ENCODE peak calls at places on chromosomes 6 and 20, in eight cellular contexts. One of them, this sample, is unnamed.

GRCh38 chr20:1626528-1627192 is 6.9 kb upstream of the SIRPB1 start:
- DNase-seq in NCI-H748 treated with DMSO at 0.1 percent for 48 hours: no peak
- DNase-seq in epithelial cell of esophagus: no peak
- DNase-seq in T-helper 2 cell: no peak
- DNase-seq in right cardiac atrium: no peak
- DNase-seq in activated CD4-positive, alpha-beta T cell treated with anti-CD3 and anti-CD28 coated beads, Interleukin-2, amount 50 U/mL, for 4 hours: no peak
- DNase-seq in CD8-positive, alpha-beta T cell: no peak
- DNase-seq in Caco-2: no peak
- DNase-seq in this sample: no peak

GRCh38 chr20:1652960-1653359 is 4.6 kb downstream of the SIRPG start:
- DNase-seq in Caco-2: no peak
- DNase-seq in CD8-positive, alpha-beta T cell: no peak
- DNase-seq in right cardiac atrium: no peak
- DNase-seq in NCI-H748 treated with DMSO at 0.1 percent for 48 hours: no peak
- DNase-seq in epithelial cell of esophagus: no peak
- DNase-seq in T-helper 2 cell: no peak
- DNase-seq in activated CD4-positive, alpha-beta T cell treated with anti-CD3 and anti-CD28 coated beads, Interleukin-2, amount 50 U/mL, for 4 hours: no peak
- DNase-seq in this sample: no peak

GRCh38 chr6:144449911-144450690 is 165.0 kb downstream of the UTRN start:
- DNase-seq in T-helper 2 cell: no peak
- DNase-seq in NCI-H748 treated with DMSO at 0.1 percent for 48 hours: no peak
- DNase-seq in Caco-2: no peak
- DNase-seq in right cardiac atrium: no peak
- DNase-seq in CD8-positive, alpha-beta T cell: no peak
- DNase-seq in epithelial cell of esophagus: no peak
- DNase-seq in activated CD4-positive, alpha-beta T cell treated with anti-CD3 and anti-CD28 coated beads, Interleukin-2, amount 50 U/mL, for 4 hours: no peak
- DNase-seq in this sample: no peak

GRCh38 chr6:40535105-40535783 is 51.9 kb downstream of the LRFN2 start:
- DNase-seq in activated CD4-positive, alpha-beta T cell treated with anti-CD3 and anti-CD28 coated beads, Interleukin-2, amount 50 U/mL, for 4 hours: no peak
- DNase-seq in T-helper 2 cell: no peak
- DNase-seq in Caco-2: peak; percentile 40
- DNase-seq in right cardiac atrium: no peak
- DNase-seq in epithelial cell of esophagus: no peak
- DNase-seq in CD8-positive, alpha-beta T cell: no peak
- DNase-seq in NCI-H748 treated with DMSO at 0.1 percent for 48 hours: no peak
- DNase-seq in this sample: no peak

GRCh38 chr6:35165630-35166071 is 24.5 kb upstream of the TCP11 start:
- DNase-seq in epithelial cell of esophagus: peak; percentile 94
- DNase-seq in Caco-2: no peak
- DNase-seq in NCI-H748 treated with DMSO at 0.1 percent for 48 hours: peak; percentile 37
- DNase-seq in activated CD4-positive, alpha-beta T cell treated with anti-CD3 and anti-CD28 coated beads, Interleukin-2, amount 50 U/mL, for 4 hours: no peak
- DNase-seq in CD8-positive, alpha-beta T cell: no peak
- DNase-seq in T-helper 2 cell: no peak
- DNase-seq in right cardiac atrium: no peak
- DNase-seq in this sample: no peak

GRCh38 chr6:49541210-49541724 is 9.2 kb upstream of the C6orf141 start:
- DNase-seq in T-helper 2 cell: no peak
- DNase-seq in NCI-H748 treated with DMSO at 0.1 percent for 48 hours: peak; percentile 47
- DNase-seq in activated CD4-positive, alpha-beta T cell treated with anti-CD3 and anti-CD28 coated beads, Interleukin-2, amount 50 U/mL, for 4 hours: no peak
- DNase-seq in Caco-2: no peak
- DNase-seq in epithelial cell of esophagus: peak; percentile 92
- DNase-seq in CD8-positive, alpha-beta T cell: no peak
- DNase-seq in right cardiac atrium: no peak
- DNase-seq in this sample: no peak

GRCh38 chr6:69624944-69625343 is 171.9 kb downstream of the LMBRD1 start:
- DNase-seq in Caco-2: no peak
- DNase-seq in epithelial cell of esophagus: peak; percentile 7
- DNase-seq in CD8-positive, alpha-beta T cell: no peak
- DNase-seq in T-helper 2 cell: no peak
- DNase-seq in right cardiac atrium: no peak
- DNase-seq in activated CD4-positive, alpha-beta T cell treated with anti-CD3 and anti-CD28 coated beads, Interleukin-2, amount 50 U/mL, for 4 hours: no peak
- DNase-seq in NCI-H748 treated with DMSO at 0.1 percent for 48 hours: no peak
- DNase-seq in this sample: no peak

GRCh38 chr20:63061051-63061531 is 54.3 kb upstream of the BHLHE23 start:
- DNase-seq in CD8-positive, alpha-beta T cell: no peak
- DNase-seq in right cardiac atrium: no peak
- DNase-seq in epithelial cell of esophagus: no peak
- DNase-seq in T-helper 2 cell: no peak
- DNase-seq in Caco-2: peak; percentile 39
- DNase-seq in NCI-H748 treated with DMSO at 0.1 percent for 48 hours: no peak
- DNase-seq in activated CD4-positive, alpha-beta T cell treated with anti-CD3 and anti-CD28 coated beads, Interleukin-2, amount 50 U/mL, for 4 hours: no peak
- DNase-seq in this sample: peak; percentile 34

GRCh38 chr6:155695495-155695894 is 239.9 kb upstream of the NOX3 start:
- DNase-seq in right cardiac atrium: no peak
- DNase-seq in NCI-H748 treated with DMSO at 0.1 percent for 48 hours: no peak
- DNase-seq in activated CD4-positive, alpha-beta T cell treated with anti-CD3 and anti-CD28 coated beads, Interleukin-2, amount 50 U/mL, for 4 hours: no peak
- DNase-seq in epithelial cell of esophagus: no peak
- DNase-seq in Caco-2: no peak
- DNase-seq in CD8-positive, alpha-beta T cell: no peak
- DNase-seq in T-helper 2 cell: no peak
- DNase-seq in this sample: no peak

GRCh38 chr6:155414049-155414448 is 41.6 kb downstream of the NOX3 start:
- DNase-seq in right cardiac atrium: no peak
- DNase-seq in Caco-2: no peak
- DNase-seq in NCI-H748 treated with DMSO at 0.1 percent for 48 hours: no peak
- DNase-seq in T-helper 2 cell: no peak
- DNase-seq in epithelial cell of esophagus: no peak
- DNase-seq in activated CD4-positive, alpha-beta T cell treated with anti-CD3 and anti-CD28 coated beads, Interleukin-2, amount 50 U/mL, for 4 hours: no peak
- DNase-seq in CD8-positive, alpha-beta T cell: no peak
- DNase-seq in this sample: no peak

This sample was measured in ecto neural progenitor cell.